ENCODE peak calls at places on chromosomes 4 and X, in four cellular contexts. One of them, this sample, is unnamed.

GRCh38 chr4:2673157-2673556 is 83.0 kb downstream of the TNIP2 start:
- DNase-seq in psoas muscle: no peak
- DNase-seq in dorsolateral prefrontal cortex: no peak
- DNase-seq in lower lobe of right lung: no peak
- DNase-seq in this sample: no peak

GRCh38 chrX:16436348-16437188 is 213.4 kb upstream of the S100G start:
- DNase-seq in psoas muscle: peak; percentile 62
- DNase-seq in dorsolateral prefrontal cortex: peak; percentile 64
- DNase-seq in lower lobe of right lung: peak; percentile 51
- DNase-seq in this sample: peak; percentile 27

GRCh38 chr4:120071192-120071795 is 4.6 kb upstream of the MAD2L1 start:
- DNase-seq in psoas muscle: no peak
- DNase-seq in dorsolateral prefrontal cortex: no peak
- DNase-seq in lower lobe of right lung: no peak
- DNase-seq in this sample: no peak

GRCh38 chrX:119655125-119655524 is 37.8 kb downstream of the SEPTIN6 start:
- DNase-seq in psoas muscle: peak; percentile 29
- DNase-seq in dorsolateral prefrontal cortex: no peak
- DNase-seq in lower lobe of right lung: no peak
- DNase-seq in this sample: no peak

GRCh38 chrX:154308108-154308946 is 12.7 kb downstream of the TKTL1 start:
- DNase-seq in psoas muscle: peak; percentile 48
- DNase-seq in dorsolateral prefrontal cortex: peak; percentile 45
- DNase-seq in lower lobe of right lung: peak; percentile 52
- DNase-seq in this sample: peak; percentile 4

GRCh38 chr4:26863512-26863911 is 2.9 kb downstream of the STIM2 start:
- DNase-seq in psoas muscle: no peak
- DNase-seq in dorsolateral prefrontal cortex: no peak
- DNase-seq in lower lobe of right lung: no peak
- DNase-seq in this sample: no peak

GRCh38 chr4:907691-908437 is 24.3 kb downstream of the GAK start:
- DNase-seq in psoas muscle: no peak
- DNase-seq in dorsolateral prefrontal cortex: no peak
- DNase-seq in lower lobe of right lung: no peak
- DNase-seq in this sample: no peak

GRCh38 chr4:118284169-118284568 is 68.6 kb downstream of the PRSS12 start:
- DNase-seq in psoas muscle: no peak
- DNase-seq in dorsolateral prefrontal cortex: no peak
- DNase-seq in lower lobe of right lung: no peak
- DNase-seq in this sample: no peak

GRCh38 chrX:261167-261857 is 19.9 kb upstream of the PLCXD1 start:
- DNase-seq in psoas muscle: no peak
- DNase-seq in dorsolateral prefrontal cortex: peak; percentile 23
- DNase-seq in lower lobe of right lung: peak; percentile 46
- DNase-seq in this sample: no peak

GRCh38 chrX:41389311-41389888 is 55.4 kb downstream of the DDX3X start:
- DNase-seq in psoas muscle: no peak
- DNase-seq in dorsolateral prefrontal cortex: no peak
- DNase-seq in lower lobe of right lung: no peak
- DNase-seq in this sample: no peak

GRCh38 chrX:41394293-41394692 is 52.9 kb upstream of the NYX start:
- DNase-seq in psoas muscle: no peak
- DNase-seq in dorsolateral prefrontal cortex: no peak
- DNase-seq in lower lobe of right lung: no peak
- DNase-seq in this sample: no peak

GRCh38 chrX:41388543-41388942 is 54.6 kb downstream of the DDX3X start:
- DNase-seq in psoas muscle: no peak
- DNase-seq in dorsolateral prefrontal cortex: no peak
- DNase-seq in lower lobe of right lung: no peak
- DNase-seq in this sample: no peak

GRCh38 chrX:41386222-41386990 is 52.4 kb downstream of the DDX3X start:
- DNase-seq in psoas muscle: no peak
- DNase-seq in dorsolateral prefrontal cortex: no peak
- DNase-seq in lower lobe of right lung: no peak
- DNase-seq in this sample: no peak

GRCh38 chrX:41391606-41392005 is 55.5 kb upstream of the NYX start:
- DNase-seq in psoas muscle: no peak
- DNase-seq in dorsolateral prefrontal cortex: no peak
- DNase-seq in lower lobe of right lung: peak; percentile 47
- DNase-seq in this sample: no peak
- H3K27ac ChIP-seq in psoas muscle: no peak overlapping the region
- H3K27ac ChIP-seq in dorsolateral prefrontal cortex: no peak overlapping the region
- H3K27ac ChIP-seq in lower lobe of right lung: no peak overlapping the region
- H3K27ac ChIP-seq in this sample: no peak overlapping the region

DNA sequence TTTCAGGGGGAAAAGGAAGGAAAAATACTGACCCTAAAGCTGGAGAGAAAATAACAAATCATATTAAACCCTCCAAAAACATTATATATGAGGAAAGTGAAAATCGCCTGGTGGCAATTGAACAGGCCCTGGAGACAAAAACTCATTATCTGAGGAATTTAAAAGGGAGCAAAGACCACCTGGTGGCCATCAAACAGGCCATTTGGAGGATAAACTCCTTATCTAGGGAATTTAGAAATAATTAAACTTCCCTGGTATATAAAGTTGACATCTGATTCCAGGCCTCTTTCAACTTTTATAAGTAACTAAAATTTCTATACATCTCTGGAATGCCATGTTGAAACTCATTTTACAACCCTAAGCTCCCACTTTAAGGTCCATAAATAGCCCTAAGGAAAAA is 35.2 kb downstream of the CHM start:
- DNase-seq in psoas muscle: no peak
- DNase-seq in dorsolateral prefrontal cortex: no peak
- DNase-seq in lower lobe of right lung: no peak
- DNase-seq in this sample: no peak
- H3K27ac ChIP-seq in psoas muscle: no peak overlapping the region
- H3K27ac ChIP-seq in dorsolateral prefrontal cortex: no peak overlapping the region
- H3K27ac ChIP-seq in lower lobe of right lung: no peak overlapping the region
- H3K27ac ChIP-seq in this sample: no peak overlapping the region

GRCh38 chr4:8534129-8534528 is 46.1 kb upstream of the GPR78 start:
- DNase-seq in psoas muscle: no peak
- DNase-seq in dorsolateral prefrontal cortex: no peak
- DNase-seq in lower lobe of right lung: no peak
- DNase-seq in this sample: no peak
- H3K27ac ChIP-seq in psoas muscle: no peak overlapping the region
- H3K27ac ChIP-seq in dorsolateral prefrontal cortex: no peak overlapping the region
- H3K27ac ChIP-seq in lower lobe of right lung: peak overlapping the region; percentile 57
- H3K27ac ChIP-seq in this sample: no peak overlapping the region

GRCh38 chr4:28388471-28388870 is 1527.8 kb downstream of the STIM2 start:
- DNase-seq in psoas muscle: no peak
- DNase-seq in dorsolateral prefrontal cortex: no peak
- DNase-seq in lower lobe of right lung: no peak
- DNase-seq in this sample: no peak

GRCh38 chr4:28386776-28387175 is 1526.1 kb downstream of the STIM2 start:
- DNase-seq in psoas muscle: no peak
- DNase-seq in dorsolateral prefrontal cortex: no peak
- DNase-seq in lower lobe of right lung: no peak
- DNase-seq in this sample: no peak

GRCh38 chr4:28391877-28392276 is 1531.2 kb downstream of the STIM2 start:
- DNase-seq in psoas muscle: no peak
- DNase-seq in dorsolateral prefrontal cortex: no peak
- DNase-seq in lower lobe of right lung: no peak
- DNase-seq in this sample: no peak
- H3K27ac ChIP-seq in psoas muscle: no peak overlapping the region
- H3K27ac ChIP-seq in dorsolateral prefrontal cortex: no peak overlapping the region
- H3K27ac ChIP-seq in lower lobe of right lung: no peak overlapping the region
- H3K27ac ChIP-seq in this sample: no peak overlapping the region

GRCh38 chr4:160129439-160129838 is 1026.6 kb downstream of the RAPGEF2 start:
- DNase-seq in psoas muscle: no peak
- DNase-seq in dorsolateral prefrontal cortex: no peak
- DNase-seq in lower lobe of right lung: no peak
- DNase-seq in this sample: no peak
- H3K27ac ChIP-seq in psoas muscle: no peak overlapping the region
- H3K27ac ChIP-seq in dorsolateral prefrontal cortex: no peak overlapping the region
- H3K27ac ChIP-seq in lower lobe of right lung: no peak overlapping the region
- H3K27ac ChIP-seq in this sample: no peak overlapping the region

DNA sequence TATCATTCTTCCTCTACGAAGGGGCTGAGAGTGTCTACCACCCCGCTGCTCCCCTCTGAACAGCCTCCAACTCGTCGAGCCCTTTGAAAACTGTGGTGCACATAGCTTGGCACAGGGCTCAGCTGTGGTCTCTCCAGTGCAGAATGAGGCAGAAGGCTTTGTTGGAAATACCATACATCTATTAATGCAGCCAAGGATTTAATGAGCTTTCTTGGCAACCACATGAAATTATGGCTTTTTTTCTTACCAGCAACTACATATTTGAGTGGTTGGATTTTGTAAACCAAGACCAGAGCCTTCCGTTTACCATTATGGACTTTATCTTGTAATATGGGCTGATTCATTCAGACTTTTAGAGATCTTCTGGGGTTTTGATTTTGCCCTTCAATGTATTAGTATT is 61.7 kb upstream of the CBR4 start:
- DNase-seq in psoas muscle: no peak
- DNase-seq in dorsolateral prefrontal cortex: no peak
- DNase-seq in lower lobe of right lung: no peak
- DNase-seq in this sample: no peak
- H3K27ac ChIP-seq in psoas muscle: no peak overlapping the region
- H3K27ac ChIP-seq in dorsolateral prefrontal cortex: no peak overlapping the region
- H3K27ac ChIP-seq in lower lobe of right lung: no peak overlapping the region
- H3K27ac ChIP-seq in this sample: no peak overlapping the region

GRCh38 chrX:48957477-48957826 is at the start of gene OTUD5:
- DNase-seq in psoas muscle: peak; percentile 67
- DNase-seq in dorsolateral prefrontal cortex: peak; percentile 67
- DNase-seq in lower lobe of right lung: peak; percentile 80
- DNase-seq in this sample: peak; percentile 78

GRCh38 chrX:48957827-48958634 is 624 bp upstream of the OTUD5 start:
- DNase-seq in psoas muscle: peak; percentile 95
- DNase-seq in dorsolateral prefrontal cortex: peak; percentile 97
- DNase-seq in lower lobe of right lung: peak; percentile 96
- DNase-seq in this sample: peak; percentile 74

GRCh38 chrX:48960291-48960690 is 2.9 kb upstream of the OTUD5 start:
- DNase-seq in psoas muscle: no peak
- DNase-seq in dorsolateral prefrontal cortex: no peak
- DNase-seq in lower lobe of right lung: no peak
- DNase-seq in this sample: no peak

GRCh38 chrX:48958635-48959094 is 1.3 kb upstream of the OTUD5 start:
- DNase-seq in psoas muscle: peak; percentile 47
- DNase-seq in dorsolateral prefrontal cortex: peak; percentile 37
- DNase-seq in lower lobe of right lung: no peak
- DNase-seq in this sample: no peak

DNA sequence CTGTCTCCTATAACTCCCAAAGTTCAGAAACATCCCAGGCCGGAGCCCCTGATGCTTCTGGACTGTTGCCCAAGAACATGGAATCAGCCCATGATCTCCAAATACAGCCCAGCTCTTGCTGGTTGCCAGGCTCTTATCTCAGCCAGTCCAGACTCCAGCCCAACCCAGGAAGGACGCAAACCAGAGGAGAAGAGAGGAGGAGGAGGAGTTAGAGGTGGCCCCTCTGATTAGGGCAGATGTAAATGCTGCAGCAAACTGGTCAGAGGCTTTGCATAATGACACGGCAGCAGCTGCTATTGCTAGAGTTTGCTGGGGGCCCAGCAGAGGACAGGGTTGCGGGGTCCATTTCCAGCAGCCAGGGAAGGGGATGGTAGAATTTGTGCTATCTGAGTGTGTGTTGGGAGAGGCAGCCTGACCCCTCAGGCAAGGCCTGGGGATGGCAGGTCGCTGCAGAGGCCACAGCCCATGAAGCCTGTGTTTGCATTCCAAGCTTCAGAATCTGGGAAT is 4.2 kb upstream of the OTUD5 start:
- DNase-seq in psoas muscle: no peak
- DNase-seq in dorsolateral prefrontal cortex: no peak
- DNase-seq in lower lobe of right lung: no peak
- DNase-seq in this sample: no peak
- H3K27ac ChIP-seq in psoas muscle: no peak overlapping the region
- H3K27ac ChIP-seq in dorsolateral prefrontal cortex: no peak overlapping the region
- H3K27ac ChIP-seq in lower lobe of right lung: no peak overlapping the region
- H3K27ac ChIP-seq in this sample: no peak overlapping the region